ENCODE peak calls at places on chromosome 4, in ten cellular contexts. V is activated CD4-positive, alpha-beta T cell treated with anti-CD3 and anti-CD28 coated beads, Interleukin-2, amount 50 U/mL, for 1 hour; O is stimulated activated CD4-positive, alpha-beta T cell treated with anti-CD3 and anti-CD28 coated beads, Interleukin-2, amount 100 ng/mL, for 48 hours; Z is fibroblast of the aortic adventitia; E is HAP-1; M is suprapubic skin; W is M059J; L is left colon; D is iris pigment epithelial cell; X is progenitor cell of endocrine pancreas. F is an unnamed sample.

GRCh38 chr4:94181815-94182214 is 25.9 kb upstream of the SMARCAD1 start:
- DNase-seq in V (no peak), O (no peak), Z (no peak), E (no peak), M (no peak), W (no peak), L (no peak), D (no peak), X (no peak), F (no peak)

GRCh38 chr4:119038465-119038864 is 97.2 kb upstream of the MYOZ2 start:
- DNase-seq in V (no peak), O (no peak), Z (peak), E (no peak), M (no peak), W (peak), L (no peak), D (peak), X (no peak), F (no peak)

GRCh38 chr4:143355540-143356217 is 19.0 kb downstream of the GAB1 start:
- DNase-seq in V (no peak), O (no peak), Z (peak), E (no peak), M (no peak), W (peak), L (no peak), D (peak), X (no peak), F (no peak)

GRCh38 chr4:108940086-108941033 is 177.5 kb upstream of the ETNPPL start:
- DNase-seq in V (no peak), O (no peak), Z (no peak), E (no peak), M (no peak), W (peak), L (no peak), D (peak), X (no peak), F (no peak)

GRCh38 chr4:160318567-160319220 is 1215.8 kb downstream of the RAPGEF2 start:
- DNase-seq in V (no peak), O (no peak), Z (no peak), E (no peak), M (no peak), W (peak), L (no peak), D (peak), X (no peak), F (no peak)

GRCh38 chr4:121951570-121952110 is at the start of gene TRPC3:
- DNase-seq in V (peak), O (peak), Z (no peak), E (peak), M (no peak), W (peak), L (no peak), D (no peak), X (peak), F (no peak)

GRCh38 chr4:6085028-6085942 is 67.1 kb upstream of the C4orf50 start:
- DNase-seq in V (no peak), O (no peak), Z (no peak), E (no peak), M (no peak), W (no peak), L (no peak), D (no peak), X (no peak), F (no peak)

GRCh38 chr4:15706646-15707362 is 3.9 kb downstream of the BST1 start:
- DNase-seq in V (no peak), O (no peak), Z (peak), E (no peak), M (no peak), W (no peak), L (no peak), D (no peak), X (no peak), F (no peak)

GRCh38 chr4:25926473-25926872 is 12.5 kb downstream of the SMIM20 start:
- DNase-seq in V (peak), O (no peak), Z (no peak), E (peak), M (no peak), W (no peak), L (no peak), D (no peak), X (no peak), F (peak)

GRCh38 chr4:113073614-113074013 is 24.2 kb downstream of the ANK2 start:
- DNase-seq in V (no peak), O (no peak), Z (no peak), E (no peak), M (no peak), W (no peak), L (no peak), D (no peak), X (no peak), F (no peak)

GRCh38 chr4:5918331-5919030 is 25.6 kb upstream of the CRMP1 start:
- DNase-seq in V (no peak), O (no peak), Z (no peak), E (no peak), M (no peak), W (no peak), L (no peak), D (no peak), X (no peak), F (no peak)

GRCh38 chr4:125444166-125444565 is 129.4 kb downstream of the FAT4 start:
- DNase-seq in V (no peak), O (no peak), Z (no peak), E (no peak), M (no peak), W (no peak), L (no peak), D (no peak), X (no peak), F (no peak)

GRCh38 chr4:150569384-150569987 is 12.5 kb upstream of the MAB21L2 start:
- DNase-seq in V (no peak), O (no peak), Z (peak), E (no peak), M (no peak), W (peak), L (no peak), D (peak), X (no peak), F (no peak)

GRCh38 chr4:88335092-88335665 is 43.5 kb upstream of the HERC6 start:
- DNase-seq in V (no peak), O (no peak), Z (peak), E (peak), M (no peak), W (peak), L (no peak), D (peak), X (no peak), F (no peak)

GRCh38 chr4:149264093-149264733 is 551.4 kb downstream of the IQCM start:
- DNase-seq in V (no peak), O (no peak), Z (peak), E (peak), M (no peak), W (peak), L (no peak), D (peak), X (no peak), F (peak)

GRCh38 chr4:131764730-131765129 is 1384.4 kb upstream of the PCDH10 start:
- DNase-seq in V (no peak), O (no peak), Z (no peak), E (no peak), M (no peak), W (no peak), L (no peak), D (no peak), X (no peak), F (no peak)